ENCODE peak calls at places on chromosome 18, in ten cellular contexts. L, Z, O, E, S, C, G, J, Y and V are unnamed samples.

GRCh38 chr18:79572093-79572780 is 107.4 kb upstream of the CTDP1 start:
- DNase-seq in Z (no peak), J (no peak), S (no peak), L (no peak), G (no peak), C (no peak), E (peak), Y (no peak), O (no peak), V (no peak)

GRCh38 chr18:78676622-78677482 is 302.8 kb upstream of the SALL3 start:
- DNase-seq in O (no peak), L (no peak), G (no peak), Z (no peak), C (no peak), J (no peak), E (no peak), S (no peak), Y (no peak), V (no peak)

GRCh38 chr18:50848038-50848437 is 28.2 kb upstream of the MRO start:
- DNase-seq in O (no peak), J (no peak), Z (no peak), L (no peak), C (no peak), E (no peak), S (no peak), Y (no peak), G (no peak), V (no peak)

GRCh38 chr18:53629356-53629755 is 595.1 kb downstream of the MBD2 start:
- DNase-seq in G (no peak), S (no peak), L (no peak), Y (no peak), E (no peak), O (no peak), C (no peak), J (no peak), Z (no peak), V (no peak)

GRCh38 chr18:22674300-22674699 is 256.6 kb upstream of the CTAGE1 start:
- DNase-seq in O (peak), S (no peak), L (no peak), Z (no peak), E (no peak), G (peak), Y (no peak), C (peak), J (no peak), V (peak)

GRCh38 chr18:46220116-46220515 is 115.9 kb downstream of the HAUS1 start:
- DNase-seq in E (no peak), C (peak), O (peak), Y (no peak), G (peak), Z (no peak), L (no peak), S (no peak), J (no peak), V (peak)

GRCh38 chr18:45755936-45756335 is 32.0 kb downstream of the SLC14A1 start:
- DNase-seq in Y (no peak), L (no peak), C (peak), O (peak), S (no peak), G (no peak), Z (no peak), E (peak), J (peak), V (no peak)

GRCh38 chr18:6405237-6406074 is 9.3 kb downstream of the L3MBTL4 start:
- DNase-seq in G (no peak), E (no peak), L (no peak), O (no peak), S (no peak), Z (peak), J (no peak), C (no peak), Y (no peak), V (no peak)

GRCh38 chr18:44996261-44996660 is 315.6 kb downstream of the SETBP1 start:
- DNase-seq in G (no peak), E (no peak), L (no peak), O (no peak), J (peak), S (no peak), Z (no peak), Y (no peak), C (no peak), V (no peak)

GRCh38 chr18:56982756-56983155 is 164.1 kb upstream of the BOD1L2 start:
- DNase-seq in O (no peak), G (no peak), C (no peak), E (no peak), J (peak), S (no peak), Y (no peak), L (no peak), Z (peak), V (no peak)

GRCh38 chr18:44548291-44549221 is 132.1 kb upstream of the SETBP1 start:
- DNase-seq in J (no peak), G (peak), C (peak), Z (no peak), Y (no peak), E (no peak), S (no peak), O (peak), L (no peak), V (no peak)

GRCh38 chr18:57771626-57772025 is 31.5 kb downstream of the ATP8B1 start:
- DNase-seq in E (no peak), J (no peak), L (no peak), O (no peak), S (no peak), G (no peak), Y (no peak), Z (no peak), C (no peak), V (no peak)

GRCh38 chr18:9683418-9684396 is 24.4 kb upstream of the RAB31 start:
- DNase-seq in G (no peak), E (no peak), Y (no peak), S (no peak), L (no peak), O (peak), C (peak), J (no peak), Z (no peak), V (peak)

GRCh38 chr18:9944805-9945204 is 31.0 kb downstream of the VAPA start:
- DNase-seq in S (no peak), L (no peak), E (no peak), J (no peak), O (no peak), G (no peak), Y (no peak), C (no peak), Z (no peak), V (no peak)

GRCh38 chr18:49055787-49056186 is 105.0 kb upstream of the SMAD7 start:
- DNase-seq in G (peak), S (peak), Y (no peak), L (no peak), C (no peak), O (peak), Z (no peak), J (no peak), E (peak), V (peak)

GRCh38 chr18:51878724-51879123 is 461.3 kb upstream of the DCC start:
- DNase-seq in E (no peak), Z (no peak), Y (no peak), O (no peak), L (no peak), J (no peak), S (no peak), C (no peak), G (no peak), V (no peak)

GRCh38 chr18:24678113-24678512 is 217.7 kb downstream of the HRH4 start:
- DNase-seq in C (no peak), O (no peak), S (no peak), L (no peak), G (no peak), J (no peak), Z (peak), Y (no peak), E (no peak), V (no peak)

GRCh38 chr18:55018602-55019001 is 59.3 kb upstream of the CCDC68 start:
- DNase-seq in G (peak), J (no peak), O (peak), C (no peak), S (no peak), L (no peak), Y (no peak), Z (no peak), E (no peak), V (peak)

GRCh38 chr18:9482790-9483189 is 7.5 kb downstream of the RALBP1 start:
- DNase-seq in G (no peak), L (no peak), O (no peak), Z (no peak), E (no peak), C (no peak), Y (no peak), S (no peak), J (no peak), V (no peak)

GRCh38 chr18:9135912-9136314 is 668 bp upstream of the ANKRD12 start:
- DNase-seq in L (peak), S (no peak), G (no peak), O (peak), Y (no peak), C (no peak), J (peak), E (no peak), Z (no peak), V (peak)

GRCh38 chr18:13239557-13239956 is 21.0 kb downstream of the LDLRAD4 start:
- DNase-seq in L (no peak), Y (no peak), G (no peak), S (no peak), J (no peak), O (no peak), Z (peak), E (peak), C (no peak), V (no peak)

GRCh38 chr18:75360206-75360605 is 67.3 kb downstream of the SMIM21 start:
- DNase-seq in J (no peak), E (no peak), Y (no peak), S (no peak), G (no peak), O (no peak), C (no peak), L (no peak), Z (no peak), V (no peak)

GRCh38 chr18:57077786-57078552 is 68.9 kb upstream of the BOD1L2 start:
- DNase-seq in Z (no peak), J (no peak), L (no peak), G (no peak), S (peak), C (no peak), E (no peak), O (no peak), Y (no peak), V (no peak)

GRCh38 chr18:77397056-77397455 is 147.4 kb downstream of the GALR1 start:
- DNase-seq in G (no peak), C (no peak), J (no peak), O (no peak), L (no peak), Z (no peak), E (no peak), Y (no peak), S (no peak), V (no peak)

GRCh38 chr18:68083776-68084175 is 567.3 kb upstream of the DSEL start:
- DNase-seq in Y (no peak), G (no peak), E (no peak), L (no peak), S (no peak), Z (no peak), C (no peak), O (no peak), J (no peak), V (no peak)

GRCh38 chr18:13420969-13421686 is 202.6 kb downstream of the LDLRAD4 start:
- DNase-seq in E (no peak), L (no peak), C (no peak), Z (no peak), G (no peak), J (peak), O (no peak), Y (no peak), S (peak), V (no peak)

GRCh38 chr18:79400591-79401381 is 5.1 kb downstream of the NFATC1 start:
- DNase-seq in J (no peak), Y (peak), L (peak), G (no peak), O (no peak), Z (no peak), C (no peak), S (peak), E (no peak), V (no peak)

GRCh38 chr18:45441110-45441842 is 174.0 kb upstream of the SLC14A2 start:
- DNase-seq in Z (no peak), L (no peak), C (no peak), Y (no peak), E (no peak), G (no peak), J (no peak), O (peak), S (no peak), V (no peak)

GRCh38 chr18:58269931-58270330 is 225.9 kb downstream of the NEDD4L start:
- DNase-seq in Z (no peak), J (peak), C (no peak), Y (no peak), E (no peak), G (no peak), S (no peak), L (no peak), O (no peak), V (no peak)

GRCh38 chr18:55665506-55665905 is 77.5 kb upstream of the TCF4 start:
- DNase-seq in J (no peak), Z (no peak), L (no peak), Y (no peak), O (no peak), S (no peak), E (no peak), G (no peak), C (no peak), V (no peak)

GRCh38 chr18:50194623-50195532 is at the start of gene MYO5B:
- DNase-seq in J (peak), Z (peak), O (no peak), L (peak), Y (peak), C (no peak), S (peak), G (no peak), E (no peak), V (no peak)

GRCh38 chr18:58207520-58208152 is 163.6 kb downstream of the NEDD4L start:
- DNase-seq in E (no peak), L (no peak), G (no peak), S (no peak), C (no peak), Z (no peak), Y (no peak), O (no peak), J (no peak), V (no peak)

GRCh38 chr18:2891526-2892431 is 45.0 kb downstream of the EMILIN2 start:
- DNase-seq in J (no peak), E (peak), C (no peak), G (no peak), S (no peak), Z (no peak), L (peak), Y (peak), O (no peak), V (no peak)

GRCh38 chr18:45066868-45067267 is 386.2 kb downstream of the SETBP1 start:
- DNase-seq in Z (no peak), O (no peak), S (no peak), C (no peak), Y (no peak), G (no peak), L (no peak), E (no peak), J (peak), V (no peak)

GRCh38 chr18:28690836-28691835 is 514.2 kb upstream of the CDH2 start:
- DNase-seq in C (no peak), S (no peak), L (no peak), Y (no peak), Z (no peak), O (peak), E (no peak), J (no peak), G (no peak), V (no peak)

GRCh38 chr18:59697236-59697932 is at the start of gene CCBE1:
- DNase-seq in Z (peak), O (peak), J (peak), Y (no peak), G (no peak), E (no peak), L (no peak), S (peak), C (no peak), V (peak)

GRCh38 chr18:53375641-53376040 is 848.8 kb downstream of the MBD2 start:
- DNase-seq in G (no peak), L (no peak), O (no peak), Z (no peak), E (no peak), C (no peak), S (no peak), Y (no peak), J (no peak), V (no peak)

GRCh38 chr18:5879479-5879882 is 15.8 kb downstream of the TMEM200C start:
- DNase-seq in E (no peak), Z (no peak), O (peak), L (no peak), Y (no peak), G (no peak), C (no peak), S (no peak), J (peak), V (no peak)

GRCh38 chr18:44901283-44901682 is 220.6 kb downstream of the SETBP1 start:
- DNase-seq in C (no peak), G (no peak), Y (no peak), Z (no peak), S (no peak), O (no peak), E (no peak), J (no peak), L (no peak), V (no peak)